ENCODE peak calls at places on chromosomes 3 and 15, in eight cellular contexts. P, S, G, Y, B, Z, R and F are unnamed samples.

GRCh38 chr3:110808630-110809029 is 263.0 kb upstream of the NECTIN3 start:
- DNase-seq in P (peak; percentile 25), S (no peak), G (peak; percentile 34), Y (no peak), B (no peak), Z (no peak), R (no peak), F (no peak)

GRCh38 chr3:72123908-72124441 is 339.0 kb upstream of the PROK2 start:
- DNase-seq in P (peak; percentile 91), S (peak; percentile 90), G (peak; percentile 90), Y (no peak), B (no peak), Z (peak; percentile 66), R (peak; percentile 94), F (no peak)

GRCh38 chr15:56948766-56949105 is 30.3 kb downstream of the TCF12 start:
- DNase-seq in P (no peak), S (no peak), G (peak; percentile 52), Y (no peak), B (no peak), Z (no peak), R (no peak), F (no peak)

GRCh38 chr3:52839892-52840545 is 5.2 kb upstream of the MUSTN1 start:
- DNase-seq in P (no peak), S (no peak), G (no peak), Y (no peak), B (no peak), Z (no peak), R (no peak), F (no peak)

GRCh38 chr3:167876603-167877325 is 141.2 kb downstream of the SERPINI1 start:
- DNase-seq in P (peak; percentile 91), S (no peak), G (peak; percentile 79), Y (no peak), B (no peak), Z (peak; percentile 15), R (peak; percentile 10), F (no peak)

GRCh38 chr3:134659391-134660045 is 8.7 kb upstream of the KY start:
- DNase-seq in P (no peak), S (no peak), G (no peak), Y (no peak), B (no peak), Z (no peak), R (no peak), F (no peak)

GRCh38 chr3:111989061-111989678 is 9.6 kb upstream of the TAGLN3 start:
- DNase-seq in P (peak; percentile 69), S (no peak), G (peak; percentile 80), Y (no peak), B (peak; percentile 62), Z (peak; percentile 72), R (peak; percentile 42), F (no peak)

GRCh38 chr3:47425383-47425778 is 44.6 kb downstream of the PTPN23 start:
- DNase-seq in P (no peak), S (no peak), G (no peak), Y (no peak), B (no peak), Z (no peak), R (no peak), F (no peak)

GRCh38 chr3:135887220-135887619 is 78.3 kb upstream of the PPP2R3A start:
- DNase-seq in P (peak; percentile 85), S (no peak), G (peak; percentile 72), Y (no peak), B (no peak), Z (no peak), R (peak; percentile 87), F (no peak)

GRCh38 chr3:12822725-12823373 is 18.5 kb downstream of the RPL32 start:
- DNase-seq in P (no peak), S (no peak), G (peak; percentile 29), Y (no peak), B (peak; percentile 36), Z (peak; percentile 46), R (no peak), F (no peak)

GRCh38 chr15:91099616-91100560 is at the start of gene SV2B:
- DNase-seq in P (peak; percentile 48), S (peak; percentile 33), G (peak; percentile 5), Y (peak; percentile 13), B (peak; percentile 66), Z (peak; percentile 47), R (peak; percentile 26), F (peak; percentile 75)

GRCh38 chr3:132354916-132355702 is 37.9 kb downstream of the ACP3 start:
- DNase-seq in P (peak; percentile 19), S (no peak), G (no peak), Y (no peak), B (no peak), Z (no peak), R (no peak), F (no peak)

GRCh38 chr15:45347033-45347432 is 31.3 kb downstream of the GATM start:
- DNase-seq in P (no peak), S (no peak), G (no peak), Y (no peak), B (no peak), Z (no peak), R (no peak), F (no peak)

GRCh38 chr15:70018646-70019600 is 78.8 kb downstream of the TLE3 start:
- DNase-seq in P (no peak), S (no peak), G (no peak), Y (no peak), B (no peak), Z (no peak), R (no peak), F (no peak)

GRCh38 chr15:31228980-31229826 is 97.4 kb upstream of the KLF13 start:
- DNase-seq in P (no peak), S (no peak), G (no peak), Y (no peak), B (peak; percentile 48), Z (peak; percentile 48), R (no peak), F (no peak)

GRCh38 chr3:38141952-38142273 is 3.5 kb downstream of the MYD88 start:
- DNase-seq in P (no peak), S (no peak), G (no peak), Y (no peak), B (no peak), Z (no peak), R (no peak), F (peak; percentile 6)

GRCh38 chr15:81105521-81105920 is 28.5 kb upstream of the CFAP161 start:
- DNase-seq in P (no peak), S (no peak), G (no peak), Y (no peak), B (no peak), Z (no peak), R (no peak), F (no peak)

GRCh38 chr3:160331127-160331937 is 67.7 kb downstream of the IFT80 start:
- DNase-seq in P (peak; percentile 88), S (no peak), G (peak; percentile 87), Y (no peak), B (no peak), Z (peak; percentile 21), R (peak; percentile 73), F (no peak)

GRCh38 chr3:169969696-169970095 is 3.1 kb downstream of the SEC62 start:
- DNase-seq in P (no peak), S (no peak), G (no peak), Y (no peak), B (no peak), Z (no peak), R (no peak), F (no peak)
- H3K4me3 ChIP-seq in P (no peak overlapping the region), S (no peak overlapping the region), G (no peak overlapping the region), Y (no peak overlapping the region), B (no peak overlapping the region), Z (no peak overlapping the region), R (no peak overlapping the region), F (no peak overlapping the region)

DNA sequence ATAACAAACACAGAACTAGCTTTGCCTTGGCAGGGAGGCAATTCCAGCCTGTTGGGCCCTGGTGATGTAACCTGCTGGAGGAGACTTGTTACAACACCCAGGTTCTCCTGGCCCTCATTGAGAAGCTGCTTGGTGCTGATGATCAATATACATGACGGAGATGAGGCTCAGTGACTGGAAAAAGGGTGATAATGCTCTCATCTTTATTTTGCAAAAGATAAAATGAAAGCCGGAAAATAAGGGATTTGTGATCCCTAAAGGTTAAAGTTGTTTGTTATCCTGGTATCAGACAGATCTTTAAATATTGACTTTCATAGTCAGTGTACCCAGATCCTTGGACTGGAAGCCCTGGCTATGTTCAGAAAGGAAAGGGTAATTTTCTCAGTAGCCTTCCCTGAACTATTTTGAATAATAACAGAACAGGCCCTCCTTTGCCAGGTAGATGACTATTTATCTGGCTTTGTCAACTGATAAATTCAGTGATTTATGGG is 118.9 kb upstream of the MEIS2 start:
- DNase-seq in P (no peak), S (no peak), G (no peak), Y (no peak), B (no peak), Z (peak; percentile 12), R (no peak), F (no peak)
- TF ChIP-seq CTCF in P (no peak), S (no peak), G (no peak), Y (no peak), B (no peak), Z (no peak), R (no peak), F (no peak)

DNA sequence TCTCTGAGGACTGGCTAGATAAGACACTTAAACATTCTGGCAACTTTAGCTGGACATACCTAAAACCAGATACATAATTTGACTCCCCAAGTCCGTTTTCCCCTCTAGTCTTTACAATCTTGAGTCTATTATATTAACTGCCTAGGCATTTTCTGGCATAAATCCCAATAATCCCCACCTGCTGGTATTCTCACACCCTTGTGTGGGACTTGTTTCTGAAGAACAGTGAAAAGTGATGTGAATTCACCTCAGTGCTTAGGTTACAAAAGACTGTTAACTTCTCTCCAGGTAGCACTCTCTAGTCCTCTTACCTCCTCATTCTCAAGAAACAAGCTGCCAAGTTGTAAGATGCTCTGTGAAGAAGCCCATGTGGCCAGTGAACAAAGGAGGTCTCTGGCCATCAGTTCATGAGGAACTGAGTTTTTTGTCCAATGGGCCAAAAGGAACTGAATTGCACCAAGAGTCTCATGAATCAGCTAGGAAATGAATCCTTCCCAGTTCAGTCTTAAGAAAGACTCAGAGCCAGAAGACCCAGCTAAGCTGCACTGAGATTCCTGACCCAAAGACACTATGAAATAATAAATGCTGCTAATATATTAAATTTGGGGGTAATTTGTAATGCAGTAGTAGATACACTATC is 4.1 kb downstream of the OSBPL11 start:
- DNase-seq in P (no peak), S (no peak), G (no peak), Y (no peak), B (no peak), Z (no peak), R (no peak), F (no peak)
- H3K4me3 ChIP-seq in P (no peak overlapping the region), S (no peak overlapping the region), G (no peak overlapping the region), Y (no peak overlapping the region), B (no peak overlapping the region), Z (no peak overlapping the region), R (no peak overlapping the region), F (peak overlapping the region; percentile 93)

DNA sequence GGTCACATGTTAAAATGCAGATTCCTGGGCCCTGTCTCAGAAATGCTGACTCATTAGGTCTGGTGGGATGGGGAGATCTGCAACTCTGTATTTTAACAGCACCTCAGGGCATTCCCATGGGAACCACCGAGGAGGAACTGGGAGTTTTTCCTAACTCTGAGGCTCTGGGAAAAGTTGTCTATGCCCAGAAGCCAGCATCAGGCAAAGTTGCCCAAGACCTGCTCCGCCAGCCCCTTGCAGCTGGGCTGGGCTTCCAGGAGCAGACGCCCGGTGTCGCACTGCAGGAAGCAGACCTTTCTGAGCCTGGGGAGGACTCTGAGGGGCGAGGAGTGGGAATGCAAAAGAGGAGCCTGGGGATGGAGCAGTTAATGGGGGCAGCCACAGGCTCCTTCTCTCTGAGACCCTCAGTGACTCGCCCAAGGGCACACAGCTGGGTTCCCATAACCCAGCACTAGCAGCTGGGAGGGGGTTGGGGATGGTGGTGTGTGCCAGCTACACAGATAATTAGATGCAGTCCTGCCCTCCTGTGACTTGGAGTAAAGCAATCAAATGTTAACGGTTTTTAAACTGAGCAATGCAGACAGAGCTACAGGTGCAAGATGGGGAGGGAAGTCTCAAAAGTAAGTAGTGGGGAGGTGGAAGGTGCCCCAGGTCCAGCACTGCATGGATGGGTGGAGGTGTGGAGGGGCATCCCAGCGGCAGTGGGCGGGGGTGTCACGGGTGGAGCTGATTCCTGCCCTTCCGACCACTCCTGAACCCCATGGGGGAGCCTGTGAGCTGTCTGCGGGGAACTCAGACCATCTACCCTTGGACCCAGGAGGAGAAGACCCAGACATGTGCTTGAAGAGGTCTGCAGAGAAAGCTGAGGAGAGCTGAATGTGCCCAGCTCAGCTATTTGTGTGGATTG is 100.4 kb downstream of the LSM3 start:
- DNase-seq in P (no peak), S (no peak), G (no peak), Y (no peak), B (no peak), Z (no peak), R (no peak), F (no peak)
- TF ChIP-seq CTCF in P (no peak), S (no peak), G (no peak), Y (no peak), B (no peak), Z (no peak), R (no peak), F (no peak)